ENCODE peak calls at places on chromosomes 3 and 15, in eight cellular contexts. D is AG20443; B is GM10248; O is astrocyte of the spinal cord; N is HS-5; A is type B pancreatic cell; G is kidney glomerular epithelial cell; Z is effector CD4-positive, alpha-beta T cell. J is an unnamed sample.
A peak's percentile ranks its signal among the peaks of the same experiment; 100 is the strongest.

GRCh38 chr15:58447244-58448010 is 15.6 kb downstream of the LIPC start:
- DNase-seq in A (no peak), O (peak; percentile 95), G (no peak), B (no peak), Z (no peak), D (peak; percentile 50), N (no peak), J (no peak)

GRCh38 chr3:154818676-154819255 is 261.4 kb upstream of the MME start:
- DNase-seq in G (no peak), A (no peak), B (no peak), Z (no peak), O (no peak), D (peak; percentile 27), N (no peak), J (no peak)

GRCh38 chr3:107710851-107711250 is 188.1 kb downstream of the BBX start:
- DNase-seq in G (no peak), N (no peak), Z (no peak), A (no peak), D (peak; percentile 62), B (no peak), O (peak; percentile 51), J (no peak)

GRCh38 chr3:4314688-4315087 is 11.5 kb downstream of the SETMAR start:
- DNase-seq in D (no peak), O (no peak), N (no peak), B (no peak), A (no peak), Z (no peak), G (no peak), J (no peak)

GRCh38 chr15:67183443-67184169 is 70.9 kb downstream of the AAGAB start:
- DNase-seq in B (no peak), N (peak; percentile 51), A (no peak), O (peak; percentile 59), G (no peak), D (peak; percentile 84), Z (no peak), J (peak; percentile 8)

GRCh38 chr3:183116051-183116614 is 16.8 kb upstream of the MCCC1 start:
- DNase-seq in D (no peak), Z (peak; percentile 46), O (no peak), B (peak; percentile 86), A (no peak), G (peak; percentile 9), N (no peak), J (peak; percentile 59)

GRCh38 chr15:95132774-95133173 is 901.4 kb downstream of the MCTP2 start:
- DNase-seq in N (peak; percentile 78), Z (no peak), O (peak; percentile 84), G (peak; percentile 94), B (no peak), A (no peak), D (peak; percentile 80), J (no peak)

GRCh38 chr15:81531141-81531592 is 157.2 kb upstream of the TMC3 start:
- DNase-seq in Z (no peak), G (no peak), A (no peak), N (no peak), O (peak; percentile 21), B (no peak), D (no peak), J (no peak)

GRCh38 chr15:74210729-74211128 is 8.1 kb upstream of the STRA6 start:
- DNase-seq in N (no peak), D (no peak), A (no peak), G (no peak), Z (no peak), B (no peak), O (no peak), J (no peak)

GRCh38 chr15:77387355-77388105 is 32.4 kb downstream of the PEAK1 start:
- DNase-seq in D (no peak), N (no peak), G (no peak), O (no peak), A (no peak), B (no peak), Z (no peak), J (no peak)

GRCh38 chr3:118817748-118818165 is 216.9 kb downstream of the IGSF11 start:
- DNase-seq in O (peak; percentile 54), G (peak; percentile 31), N (peak; percentile 26), B (peak; percentile 44), Z (no peak), D (peak; percentile 49), A (no peak), J (peak; percentile 34)

GRCh38 chr15:93028632-93029612 is 60.1 kb downstream of the RGMA start:
- DNase-seq in Z (no peak), D (peak; percentile 88), N (peak; percentile 67), A (peak; percentile 66), B (peak; percentile 15), O (peak; percentile 87), G (no peak), J (no peak)

GRCh38 chr3:129577925-129578742 is 28.3 kb downstream of the PLXND1 start:
- DNase-seq in Z (no peak), A (no peak), O (no peak), D (no peak), N (no peak), G (no peak), B (peak; percentile 79), J (no peak)

GRCh38 chr3:50599716-50600118 is 11.9 kb downstream of the CISH start:
- DNase-seq in G (no peak), D (no peak), A (no peak), N (no peak), B (no peak), O (no peak), Z (no peak), J (no peak)

GRCh38 chr3:13927295-13927694 is 47.4 kb upstream of the WNT7A start:
- DNase-seq in A (no peak), B (no peak), G (no peak), N (no peak), O (no peak), Z (no peak), D (no peak), J (no peak)

GRCh38 chr3:34382859-34383258 is 584.4 kb downstream of the PDCD6IP start:
- DNase-seq in G (peak; percentile 51), O (no peak), Z (no peak), B (no peak), N (no peak), A (no peak), D (no peak), J (no peak)

GRCh38 chr15:69003971-69004370 is 10.5 kb upstream of the NOX5 start:
- DNase-seq in B (no peak), G (no peak), D (no peak), Z (no peak), A (no peak), N (no peak), O (no peak), J (no peak)

GRCh38 chr3:196991581-196992460 is 23.2 kb upstream of the PIGZ start:
- DNase-seq in G (no peak), B (no peak), O (no peak), D (no peak), Z (no peak), A (no peak), N (no peak), J (no peak)

GRCh38 chr3:22942988-22943387 is 260.1 kb upstream of the UBE2E2 start:
- DNase-seq in N (no peak), A (no peak), B (no peak), D (no peak), O (no peak), G (no peak), Z (no peak), J (no peak)

GRCh38 chr3:182937293-182938051 is 42.9 kb downstream of the DCUN1D1 start:
- DNase-seq in D (no peak), N (no peak), B (no peak), G (no peak), Z (no peak), A (no peak), O (no peak), J (no peak)

GRCh38 chr15:26620528-26620927 is 152.3 kb downstream of the GABRB3 start:
- DNase-seq in G (no peak), B (no peak), D (no peak), Z (no peak), A (no peak), N (no peak), O (no peak), J (no peak)

GRCh38 chr3:155560594-155560993 is 184.3 kb downstream of the PLCH1 start:
- DNase-seq in G (peak; percentile 95), Z (no peak), N (peak; percentile 59), D (peak; percentile 35), A (no peak), B (no peak), O (no peak), J (no peak)

GRCh38 chr3:124592658-124593441 is 137.4 kb upstream of the UMPS start:
- DNase-seq in O (no peak), A (no peak), G (no peak), N (no peak), D (no peak), B (peak; percentile 34), Z (no peak), J (no peak)

GRCh38 chr3:13555753-13556152 is 6.8 kb downstream of the FBLN2 start:
- DNase-seq in B (no peak), D (no peak), Z (no peak), N (no peak), A (no peak), O (no peak), G (no peak), J (no peak)

GRCh38 chr3:171829841-171830559 is 13.1 kb upstream of the TMEM212 start:
- DNase-seq in O (peak; percentile 79), N (no peak), Z (no peak), D (peak; percentile 74), A (no peak), G (peak; percentile 42), B (peak; percentile 37), J (peak; percentile 22)

GRCh38 chr3:12395349-12396012 is 88.8 kb upstream of the TSEN2 start:
- DNase-seq in Z (no peak), G (no peak), B (peak; percentile 48), N (no peak), D (no peak), A (no peak), O (peak; percentile 24), J (peak; percentile 20)

GRCh38 chr3:182182531-182182968 is 470.8 kb downstream of the SOX2 start:
- DNase-seq in O (peak; percentile 51), D (no peak), G (peak; percentile 12), B (no peak), Z (no peak), A (no peak), N (peak; percentile 36), J (no peak)

GRCh38 chr15:69044899-69045298 is 30.4 kb downstream of the NOX5 start:
- DNase-seq in G (no peak), Z (no peak), O (peak; percentile 43), B (no peak), A (no peak), N (peak; percentile 73), D (peak; percentile 70), J (no peak)

GRCh38 chr3:11546657-11547302 is 96.9 kb downstream of the VGLL4 start:
- DNase-seq in G (no peak), N (no peak), D (no peak), B (no peak), O (no peak), Z (no peak), A (no peak), J (no peak)

GRCh38 chr3:180755553-180755952 is 76.3 kb upstream of the CCDC39 start:
- DNase-seq in G (no peak), O (no peak), Z (no peak), A (no peak), D (no peak), N (no peak), B (no peak), J (no peak)

GRCh38 chr15:60969658-60970057 is 259.4 kb downstream of the RORA start:
- DNase-seq in A (no peak), G (no peak), B (no peak), N (no peak), O (no peak), Z (no peak), D (no peak), J (no peak)

GRCh38 chr3:131973731-131974130 is 61.1 kb downstream of the CPNE4 start:
- DNase-seq in O (peak; percentile 77), A (no peak), D (no peak), N (no peak), B (no peak), Z (no peak), G (no peak), J (no peak)

GRCh38 chr3:165669502-165669901 is 167.7 kb downstream of the BCHE start:
- DNase-seq in G (peak; percentile 2), O (peak; percentile 48), A (no peak), Z (no peak), N (no peak), B (no peak), D (no peak), J (no peak)

J was measured in activated CD4-positive, alpha-beta memory T cell treated with anti-CD3 and anti-CD28 coated beads, Interleukin-2, amount 10 ng/mL, durations not matched to agents 7 days and 5 days.